ENCODE peak calls at places on chromosomes 12 and 14, in seven cellular contexts. One of them, this sample, is unnamed.

GRCh38 chr12:98895086-98895651 is 250.1 kb downstream of the APAF1 start:
- DNase-seq in RKO: no peak
- DNase-seq in activated CD4-positive, alpha-beta T cell treated with anti-CD3 and anti-CD28 coated beads, Interleukin-2, amount 50 U/mL, for 1 hour: no peak
- DNase-seq in AG10803: no peak
- DNase-seq in KG1: no peak
- DNase-seq in NCI-H460: no peak
- DNase-seq in B cell: no peak
- DNase-seq in this sample: no peak

GRCh38 chr12:1919284-1919683 is 832 bp upstream of the CACNA2D4 start:
- DNase-seq in RKO: no peak
- DNase-seq in activated CD4-positive, alpha-beta T cell treated with anti-CD3 and anti-CD28 coated beads, Interleukin-2, amount 50 U/mL, for 1 hour: no peak
- DNase-seq in AG10803: no peak
- DNase-seq in KG1: no peak
- DNase-seq in NCI-H460: no peak
- DNase-seq in B cell: no peak
- DNase-seq in this sample: no peak

GRCh38 chr14:92635031-92635430 is 113.4 kb downstream of the LGMN start:
- DNase-seq in RKO: no peak
- DNase-seq in activated CD4-positive, alpha-beta T cell treated with anti-CD3 and anti-CD28 coated beads, Interleukin-2, amount 50 U/mL, for 1 hour: no peak
- DNase-seq in AG10803: no peak
- DNase-seq in KG1: no peak
- DNase-seq in NCI-H460: no peak
- DNase-seq in B cell: no peak
- DNase-seq in this sample: no peak

GRCh38 chr14:26290007-26290530 is 307.8 kb downstream of the NOVA1 start:
- DNase-seq in RKO: no peak
- DNase-seq in activated CD4-positive, alpha-beta T cell treated with anti-CD3 and anti-CD28 coated beads, Interleukin-2, amount 50 U/mL, for 1 hour: no peak
- DNase-seq in AG10803: peak
- DNase-seq in KG1: no peak
- DNase-seq in NCI-H460: no peak
- DNase-seq in B cell: no peak
- DNase-seq in this sample: no peak

GRCh38 chr14:73324536-73324932 is 87.2 kb downstream of the PAPLN start:
- DNase-seq in RKO: no peak
- DNase-seq in activated CD4-positive, alpha-beta T cell treated with anti-CD3 and anti-CD28 coated beads, Interleukin-2, amount 50 U/mL, for 1 hour: no peak
- DNase-seq in AG10803: no peak
- DNase-seq in KG1: no peak
- DNase-seq in NCI-H460: no peak
- DNase-seq in B cell: no peak
- DNase-seq in this sample: no peak

GRCh38 chr12:73274972-73275371 is 1002.8 kb downstream of the TRHDE start:
- DNase-seq in RKO: no peak
- DNase-seq in activated CD4-positive, alpha-beta T cell treated with anti-CD3 and anti-CD28 coated beads, Interleukin-2, amount 50 U/mL, for 1 hour: no peak
- DNase-seq in AG10803: no peak
- DNase-seq in KG1: no peak
- DNase-seq in NCI-H460: no peak
- DNase-seq in B cell: no peak
- DNase-seq in this sample: no peak

GRCh38 chr12:65590318-65590717 is 234.0 kb upstream of the HMGA2 start:
- DNase-seq in RKO: no peak
- DNase-seq in activated CD4-positive, alpha-beta T cell treated with anti-CD3 and anti-CD28 coated beads, Interleukin-2, amount 50 U/mL, for 1 hour: no peak
- DNase-seq in AG10803: no peak
- DNase-seq in KG1: no peak
- DNase-seq in NCI-H460: no peak
- DNase-seq in B cell: no peak
- DNase-seq in this sample: no peak

GRCh38 chr14:69873877-69874780 is 5.1 kb upstream of the SMOC1 start:
- DNase-seq in RKO: no peak
- DNase-seq in activated CD4-positive, alpha-beta T cell treated with anti-CD3 and anti-CD28 coated beads, Interleukin-2, amount 50 U/mL, for 1 hour: no peak
- DNase-seq in AG10803: peak
- DNase-seq in KG1: no peak
- DNase-seq in NCI-H460: no peak
- DNase-seq in B cell: no peak
- DNase-seq in this sample: no peak

GRCh38 chr14:89648510-89648909 is 231.5 kb upstream of the FOXN3 start:
- DNase-seq in RKO: no peak
- DNase-seq in activated CD4-positive, alpha-beta T cell treated with anti-CD3 and anti-CD28 coated beads, Interleukin-2, amount 50 U/mL, for 1 hour: no peak
- DNase-seq in AG10803: no peak
- DNase-seq in KG1: no peak
- DNase-seq in NCI-H460: no peak
- DNase-seq in B cell: no peak
- DNase-seq in this sample: no peak

GRCh38 chr12:57885207-57885606 is 38.7 kb upstream of the CTDSP2 start:
- DNase-seq in RKO: no peak
- DNase-seq in activated CD4-positive, alpha-beta T cell treated with anti-CD3 and anti-CD28 coated beads, Interleukin-2, amount 50 U/mL, for 1 hour: no peak
- DNase-seq in AG10803: no peak
- DNase-seq in KG1: no peak
- DNase-seq in NCI-H460: no peak
- DNase-seq in B cell: no peak
- DNase-seq in this sample: no peak

GRCh38 chr14:78758333-78758732 is 588.2 kb downstream of the NRXN3 start:
- DNase-seq in RKO: peak
- DNase-seq in activated CD4-positive, alpha-beta T cell treated with anti-CD3 and anti-CD28 coated beads, Interleukin-2, amount 50 U/mL, for 1 hour: no peak
- DNase-seq in AG10803: peak
- DNase-seq in KG1: no peak
- DNase-seq in NCI-H460: peak
- DNase-seq in B cell: no peak
- DNase-seq in this sample: no peak

GRCh38 chr12:176321-177181 is 37.4 kb downstream of the SLC6A12 start:
- DNase-seq in RKO: peak
- DNase-seq in activated CD4-positive, alpha-beta T cell treated with anti-CD3 and anti-CD28 coated beads, Interleukin-2, amount 50 U/mL, for 1 hour: no peak
- DNase-seq in AG10803: peak
- DNase-seq in KG1: no peak
- DNase-seq in NCI-H460: no peak
- DNase-seq in B cell: no peak
- DNase-seq in this sample: no peak

GRCh38 chr12:31491819-31492598 is 98.9 kb downstream of the DENND5B start:
- DNase-seq in RKO: peak
- DNase-seq in activated CD4-positive, alpha-beta T cell treated with anti-CD3 and anti-CD28 coated beads, Interleukin-2, amount 50 U/mL, for 1 hour: no peak
- DNase-seq in AG10803: peak
- DNase-seq in KG1: no peak
- DNase-seq in NCI-H460: peak
- DNase-seq in B cell: no peak
- DNase-seq in this sample: no peak

GRCh38 chr14:40004871-40005503 is 572.8 kb upstream of the FBXO33 start:
- DNase-seq in RKO: no peak
- DNase-seq in activated CD4-positive, alpha-beta T cell treated with anti-CD3 and anti-CD28 coated beads, Interleukin-2, amount 50 U/mL, for 1 hour: no peak
- DNase-seq in AG10803: no peak
- DNase-seq in KG1: no peak
- DNase-seq in NCI-H460: no peak
- DNase-seq in B cell: no peak
- DNase-seq in this sample: no peak

GRCh38 chr12:2418579-2418978 is 365.8 kb downstream of the CACNA1C start:
- DNase-seq in RKO: no peak
- DNase-seq in activated CD4-positive, alpha-beta T cell treated with anti-CD3 and anti-CD28 coated beads, Interleukin-2, amount 50 U/mL, for 1 hour: no peak
- DNase-seq in AG10803: no peak
- DNase-seq in KG1: no peak
- DNase-seq in NCI-H460: no peak
- DNase-seq in B cell: no peak
- DNase-seq in this sample: no peak

GRCh38 chr14:71006200-71006563 is 98.9 kb downstream of the PCNX1 start:
- DNase-seq in RKO: no peak
- DNase-seq in activated CD4-positive, alpha-beta T cell treated with anti-CD3 and anti-CD28 coated beads, Interleukin-2, amount 50 U/mL, for 1 hour: no peak
- DNase-seq in AG10803: no peak
- DNase-seq in KG1: no peak
- DNase-seq in NCI-H460: no peak
- DNase-seq in B cell: no peak
- DNase-seq in this sample: no peak

GRCh38 chr12:93072340-93072739 is 143.2 kb upstream of the EEA1 start:
- DNase-seq in RKO: no peak
- DNase-seq in activated CD4-positive, alpha-beta T cell treated with anti-CD3 and anti-CD28 coated beads, Interleukin-2, amount 50 U/mL, for 1 hour: no peak
- DNase-seq in AG10803: no peak
- DNase-seq in KG1: no peak
- DNase-seq in NCI-H460: no peak
- DNase-seq in B cell: no peak
- DNase-seq in this sample: no peak

GRCh38 chr12:14394317-14395058 is 29.0 kb downstream of the ATF7IP start:
- DNase-seq in RKO: peak
- DNase-seq in activated CD4-positive, alpha-beta T cell treated with anti-CD3 and anti-CD28 coated beads, Interleukin-2, amount 50 U/mL, for 1 hour: no peak
- DNase-seq in AG10803: peak
- DNase-seq in KG1: no peak
- DNase-seq in NCI-H460: peak
- DNase-seq in B cell: peak
- DNase-seq in this sample: no peak

GRCh38 chr12:18139989-18140596 is 50.1 kb upstream of the RERGL start:
- DNase-seq in RKO: peak
- DNase-seq in activated CD4-positive, alpha-beta T cell treated with anti-CD3 and anti-CD28 coated beads, Interleukin-2, amount 50 U/mL, for 1 hour: no peak
- DNase-seq in AG10803: peak
- DNase-seq in KG1: peak
- DNase-seq in NCI-H460: peak
- DNase-seq in B cell: peak
- DNase-seq in this sample: no peak

GRCh38 chr12:104083769-104084475 is 19.6 kb downstream of the HCFC2 start:
- DNase-seq in RKO: no peak
- DNase-seq in activated CD4-positive, alpha-beta T cell treated with anti-CD3 and anti-CD28 coated beads, Interleukin-2, amount 50 U/mL, for 1 hour: no peak
- DNase-seq in AG10803: no peak
- DNase-seq in KG1: no peak
- DNase-seq in NCI-H460: no peak
- DNase-seq in B cell: no peak
- DNase-seq in this sample: no peak

GRCh38 chr12:52524898-52525591 is 4.9 kb upstream of the KRT5 start:
- DNase-seq in RKO: no peak
- DNase-seq in activated CD4-positive, alpha-beta T cell treated with anti-CD3 and anti-CD28 coated beads, Interleukin-2, amount 50 U/mL, for 1 hour: no peak
- DNase-seq in AG10803: no peak
- DNase-seq in KG1: no peak
- DNase-seq in NCI-H460: no peak
- DNase-seq in B cell: no peak
- DNase-seq in this sample: no peak

GRCh38 chr14:60235440-60235839 is 13.6 kb upstream of the PPM1A start:
- DNase-seq in RKO: no peak
- DNase-seq in activated CD4-positive, alpha-beta T cell treated with anti-CD3 and anti-CD28 coated beads, Interleukin-2, amount 50 U/mL, for 1 hour: no peak
- DNase-seq in AG10803: no peak
- DNase-seq in KG1: no peak
- DNase-seq in NCI-H460: no peak
- DNase-seq in B cell: no peak
- DNase-seq in this sample: no peak

GRCh38 chr14:49621114-49621881 is 699 bp downstream of the MGAT2 start:
- DNase-seq in RKO: peak
- DNase-seq in activated CD4-positive, alpha-beta T cell treated with anti-CD3 and anti-CD28 coated beads, Interleukin-2, amount 50 U/mL, for 1 hour: no peak
- DNase-seq in AG10803: peak
- DNase-seq in KG1: peak
- DNase-seq in NCI-H460: no peak
- DNase-seq in B cell: no peak
- DNase-seq in this sample: peak